ENCODE peak calls at places on chromosomes 4 and X, in seven cellular contexts. T, L, E, Q, W, I and K are unnamed samples.

GRCh38 chrX:23885803-23886202 is 21.9 kb downstream of the APOO start:
- DNase-seq in T (no peak), L (no peak), E (no peak), Q (no peak), W (no peak), I (no peak), K (no peak)

GRCh38 chrX:13180807-13181206 is 136.4 kb upstream of the FAM9C start:
- DNase-seq in T (no peak), L (no peak), E (no peak), Q (no peak), W (no peak), I (no peak), K (no peak)

GRCh38 chr4:69025191-69025998 is 70.9 kb upstream of the UGT2B7 start:
- DNase-seq in T (peak; percentile 7), L (no peak), E (peak; percentile 9), Q (no peak), W (peak; percentile 46), I (no peak), K (peak; percentile 15)

GRCh38 chr4:139672215-139672614 is 6.6 kb downstream of the MGST2 start:
- DNase-seq in T (no peak), L (no peak), E (no peak), Q (no peak), W (no peak), I (no peak), K (no peak)

GRCh38 chr4:188779586-188779985 is 640.3 kb downstream of the TRIML1 start:
- DNase-seq in T (no peak), L (no peak), E (no peak), Q (no peak), W (no peak), I (no peak), K (no peak)

GRCh38 chr4:52968696-52969095 is 106.6 kb downstream of the RASL11B start:
- DNase-seq in T (no peak), L (no peak), E (no peak), Q (no peak), W (no peak), I (no peak), K (no peak)

GRCh38 chr4:88880501-88881226 is 176.3 kb downstream of the FAM13A start:
- DNase-seq in T (peak; percentile 8), L (no peak), E (no peak), Q (no peak), W (peak; percentile 52), I (no peak), K (no peak)

GRCh38 chr4:1211951-1212545 is 36.9 kb downstream of the CTBP1 start:
- DNase-seq in T (no peak), L (no peak), E (no peak), Q (no peak), W (no peak), I (peak; percentile 46), K (no peak)

GRCh38 chrX:19649227-19650009 is 134.1 kb upstream of the MAP3K15 start:
- DNase-seq in T (no peak), L (no peak), E (no peak), Q (no peak), W (no peak), I (no peak), K (no peak)

GRCh38 chrX:103061486-103061885 is 2.5 kb downstream of the BEX1 start:
- DNase-seq in T (no peak), L (no peak), E (no peak), Q (no peak), W (no peak), I (no peak), K (no peak)

GRCh38 chr4:3384391-3384770 is 57.4 kb upstream of the HGFAC start:
- DNase-seq in T (no peak), L (no peak), E (no peak), Q (no peak), W (no peak), I (no peak), K (no peak)

GRCh38 chrX:71053217-71053621 is 14.9 kb downstream of the SNX12 start:
- DNase-seq in T (peak; percentile 52), L (no peak), E (peak; percentile 14), Q (no peak), W (peak; percentile 75), I (no peak), K (peak; percentile 33)

GRCh38 chr4:148770377-148770776 is 328.2 kb upstream of the NR3C2 start:
- DNase-seq in T (no peak), L (no peak), E (no peak), Q (no peak), W (no peak), I (no peak), K (no peak)

GRCh38 chr4:6394671-6395081 is 77.7 kb downstream of the PPP2R2C start:
- DNase-seq in T (no peak), L (no peak), E (no peak), Q (no peak), W (no peak), I (no peak), K (no peak)

GRCh38 chr4:48960988-48961635 is 25.0 kb upstream of the CWH43 start:
- DNase-seq in T (no peak), L (no peak), E (no peak), Q (no peak), W (no peak), I (no peak), K (no peak)

GRCh38 chr4:111066447-111066846 is 443.6 kb upstream of the PITX2 start:
- DNase-seq in T (no peak), L (no peak), E (no peak), Q (no peak), W (no peak), I (no peak), K (no peak)

GRCh38 chr4:26206339-26206738 is 114.5 kb upstream of the RBPJ start:
- DNase-seq in T (no peak), L (peak; percentile 26), E (no peak), Q (peak; percentile 75), W (no peak), I (no peak), K (no peak)

GRCh38 chrX:1884446-1884845 is 269.6 kb downstream of the ASMT start:
- DNase-seq in T (no peak), L (no peak), E (no peak), Q (no peak), W (no peak), I (no peak), K (no peak)

GRCh38 chr4:108247511-108248088 is 78.9 kb upstream of the LEF1 start:
- DNase-seq in T (peak; percentile 55), L (no peak), E (no peak), Q (no peak), W (peak; percentile 92), I (no peak), K (no peak)

GRCh38 chr4:110735691-110736090 is 112.8 kb upstream of the PITX2 start:
- DNase-seq in T (no peak), L (no peak), E (no peak), Q (no peak), W (peak; percentile 18), I (no peak), K (no peak)

GRCh38 chr4:168803727-168804126 is 206.3 kb downstream of the CBR4 start:
- DNase-seq in T (peak; percentile 12), L (no peak), E (no peak), Q (no peak), W (no peak), I (no peak), K (no peak)

GRCh38 chrX:116961872-116962582 is 499.3 kb upstream of the CT83 start:
- DNase-seq in T (peak; percentile 12), L (no peak), E (no peak), Q (no peak), W (peak; percentile 8), I (no peak), K (no peak)
- TF ChIP-seq CTCF in T (peak; percentile 27), L (no peak), E (peak; percentile 49), Q (no peak), W (no peak), I (no peak), K (no peak)

GRCh38 chr4:124711469-124712416 is 789 bp downstream of the ANKRD50 start:
- DNase-seq in T (peak; percentile 69), L (peak; percentile 38), E (no peak), Q (peak; percentile 57), W (peak; percentile 84), I (peak; percentile 69), K (peak; percentile 69)
- TF ChIP-seq CTCF in T (no peak), L (no peak), E (no peak), Q (no peak), W (peak; percentile 29), I (peak; percentile 27), K (no peak)

DNA sequence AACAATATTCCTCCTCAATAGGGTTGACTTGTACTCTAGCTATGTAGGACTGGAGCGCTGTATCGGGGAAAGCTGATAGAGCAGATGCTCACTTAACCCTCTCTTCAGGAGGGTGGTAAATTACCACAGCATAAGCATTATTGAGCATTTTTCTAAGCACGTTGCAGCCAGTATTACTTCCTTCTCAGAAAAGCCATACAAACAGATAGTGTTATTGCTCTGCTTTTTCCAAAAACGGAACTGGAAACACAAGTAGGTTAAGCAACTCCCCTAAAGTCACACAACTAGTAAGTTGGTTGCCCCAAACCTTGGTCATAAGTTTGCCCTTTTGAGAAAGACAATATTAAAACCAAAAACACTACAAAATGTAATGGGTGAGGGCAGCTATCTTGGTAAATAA is 73.8 kb downstream of the REELD1 start:
- DNase-seq in T (no peak), L (no peak), E (no peak), Q (no peak), W (no peak), I (no peak), K (no peak)
- TF ChIP-seq CTCF in T (no peak), L (no peak), E (no peak), Q (no peak), W (no peak), I (no peak), K (no peak)

DNA sequence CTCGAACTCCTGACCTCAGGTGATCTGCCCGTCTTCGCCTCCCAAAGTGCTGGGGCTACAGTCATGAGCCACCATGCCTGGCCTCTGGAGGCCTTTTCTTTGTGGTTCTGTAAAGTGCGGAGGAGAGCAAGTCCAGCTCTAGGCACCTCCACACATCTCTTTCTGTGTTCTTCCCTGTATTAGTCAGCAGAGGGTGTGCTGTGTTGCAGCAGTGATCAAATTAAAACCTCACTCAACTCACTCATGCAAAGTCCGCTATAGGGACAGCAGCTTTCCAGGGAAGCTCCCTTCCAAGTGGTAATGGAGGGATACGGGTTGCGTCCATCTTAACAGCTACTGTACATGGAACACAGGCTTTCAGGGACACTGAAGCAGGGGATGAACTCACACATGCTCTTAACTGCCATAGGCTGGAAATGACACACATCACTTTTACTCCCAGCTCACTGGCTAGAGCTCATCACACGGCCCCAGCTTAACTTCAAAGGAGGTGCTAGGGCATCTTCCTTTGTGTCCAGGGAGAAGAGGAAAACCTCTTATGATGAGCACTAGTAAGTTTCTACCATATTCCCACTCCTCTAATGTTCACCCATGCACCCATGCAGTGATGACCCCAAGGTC is 36.0 kb upstream of the CCNG2 start:
- DNase-seq in T (no peak), L (no peak), E (no peak), Q (no peak), W (no peak), I (peak; percentile 47), K (no peak)
- TF ChIP-seq CTCF in T (no peak), L (no peak), E (no peak), Q (no peak), W (no peak), I (peak; percentile 44), K (no peak)

GRCh38 chr4:33400504-33400903 is 2680.3 kb downstream of the PCDH7 start:
- DNase-seq in T (no peak), L (no peak), E (no peak), Q (no peak), W (no peak), I (no peak), K (no peak)
- TF ChIP-seq CTCF in T (no peak), L (no peak), E (no peak), Q (no peak), W (no peak), I (no peak), K (no peak)